ENCODE peak calls at places on chromosomes 3 and 15, in five cellular contexts. One of them, this sample, is unnamed.

GRCh38 chr3:53890726-53891499 is 746 bp downstream of the SELENOK start:
- DNase-seq in EL: peak; percentile 28
- DNase-seq in anterior cingulate cortex: no peak
- DNase-seq in gastrocnemius medialis: no peak
- DNase-seq in amniotic stem cell: no peak
- DNase-seq in this sample: peak; percentile 50

GRCh38 chr3:111751961-111752360 is 107.1 kb upstream of the PHLDB2 start:
- DNase-seq in gastrocnemius medialis: no peak
- DNase-seq in anterior cingulate cortex: no peak
- DNase-seq in amniotic stem cell: peak; percentile 39
- DNase-seq in EL: peak; percentile 85
- DNase-seq in this sample: peak; percentile 66

GRCh38 chr3:157669403-157669802 is 166.2 kb upstream of the VEPH1 start:
- DNase-seq in gastrocnemius medialis: peak; percentile 19
- DNase-seq in EL: peak; percentile 28
- DNase-seq in amniotic stem cell: no peak
- DNase-seq in anterior cingulate cortex: no peak
- DNase-seq in this sample: no peak

GRCh38 chr3:141065841-141066592 is 14.9 kb downstream of the SPSB4 start:
- DNase-seq in amniotic stem cell: no peak
- DNase-seq in anterior cingulate cortex: no peak
- DNase-seq in EL: no peak
- DNase-seq in gastrocnemius medialis: no peak
- DNase-seq in this sample: no peak

GRCh38 chr15:71752604-71753289 is 57.6 kb upstream of the NR2E3 start:
- DNase-seq in anterior cingulate cortex: no peak
- DNase-seq in gastrocnemius medialis: no peak
- DNase-seq in amniotic stem cell: peak; percentile 80
- DNase-seq in EL: peak; percentile 99
- DNase-seq in this sample: peak; percentile 99

GRCh38 chr15:100723323-100723801 is 121.0 kb downstream of the ASB7 start:
- DNase-seq in anterior cingulate cortex: no peak
- DNase-seq in amniotic stem cell: no peak
- DNase-seq in EL: peak; percentile 23
- DNase-seq in gastrocnemius medialis: no peak
- DNase-seq in this sample: peak; percentile 26

GRCh38 chr3:87260270-87260669 is 16.1 kb downstream of the POU1F1 start:
- DNase-seq in anterior cingulate cortex: peak; percentile 4
- DNase-seq in EL: peak; percentile 65
- DNase-seq in amniotic stem cell: peak; percentile 17
- DNase-seq in gastrocnemius medialis: no peak
- DNase-seq in this sample: peak; percentile 82

GRCh38 chr3:185729335-185729715 is 95.5 kb downstream of the IGF2BP2 start:
- DNase-seq in amniotic stem cell: peak; percentile 80
- DNase-seq in gastrocnemius medialis: no peak
- DNase-seq in EL: peak; percentile 86
- DNase-seq in anterior cingulate cortex: no peak
- DNase-seq in this sample: peak; percentile 94

GRCh38 chr15:45128971-45129639 is 574 bp downstream of the DUOXA1 start:
- DNase-seq in EL: no peak
- DNase-seq in anterior cingulate cortex: no peak
- DNase-seq in gastrocnemius medialis: no peak
- DNase-seq in amniotic stem cell: no peak
- DNase-seq in this sample: no peak

GRCh38 chr3:183044547-183045229 is 54.6 kb downstream of the MCCC1 start:
- DNase-seq in gastrocnemius medialis: no peak
- DNase-seq in EL: no peak
- DNase-seq in anterior cingulate cortex: no peak
- DNase-seq in amniotic stem cell: no peak
- DNase-seq in this sample: no peak

GRCh38 chr3:190492129-190492528 is 21.8 kb upstream of the IL1RAP start:
- DNase-seq in gastrocnemius medialis: no peak
- DNase-seq in amniotic stem cell: no peak
- DNase-seq in EL: no peak
- DNase-seq in anterior cingulate cortex: no peak
- DNase-seq in this sample: no peak

GRCh38 chr3:170038434-170039110 is 777 bp downstream of the GPR160 start:
- DNase-seq in amniotic stem cell: no peak
- DNase-seq in anterior cingulate cortex: no peak
- DNase-seq in EL: no peak
- DNase-seq in gastrocnemius medialis: no peak
- DNase-seq in this sample: no peak

GRCh38 chr3:122676759-122677158 is 3.9 kb upstream of the PARP14 start:
- DNase-seq in amniotic stem cell: no peak
- DNase-seq in EL: peak; percentile 34
- DNase-seq in anterior cingulate cortex: no peak
- DNase-seq in gastrocnemius medialis: no peak
- DNase-seq in this sample: no peak

GRCh38 chr3:106610362-106610997 is 741.7 kb upstream of the CBLB start:
- DNase-seq in gastrocnemius medialis: no peak
- DNase-seq in EL: peak; percentile 39
- DNase-seq in amniotic stem cell: no peak
- DNase-seq in anterior cingulate cortex: no peak
- DNase-seq in this sample: peak; percentile 48